ENCODE peak calls at places on chromosomes 4 and X, in eight cellular contexts. One of them, this sample, is unnamed. For H3K4me1 and H3K27me3, the result is how much of the 10 kb centered on the place peaks cover.

GRCh38 chr4:56512166-56512565 is 6.6 kb downstream of the ARL9 start:
- DNase-seq in aorta: no peak
- DNase-seq in Karpas-422: no peak
- DNase-seq in prostate gland: no peak
- DNase-seq in suprapubic skin: no peak
- DNase-seq in CD8-positive, alpha-beta T cell: no peak
- DNase-seq in heart right ventricle: no peak
- DNase-seq in SJSA1: no peak
- DNase-seq in this sample: no peak

GRCh38 chrX:108250654-108251579 is 159.3 kb downstream of the ATG4A start:
- DNase-seq in aorta: no peak
- DNase-seq in Karpas-422: no peak
- DNase-seq in prostate gland: no peak
- DNase-seq in suprapubic skin: no peak
- DNase-seq in CD8-positive, alpha-beta T cell: no peak
- DNase-seq in heart right ventricle: peak
- DNase-seq in SJSA1: no peak
- DNase-seq in this sample: no peak

GRCh38 chrX:133538148-133538547 is 122.9 kb upstream of the GPC4 start:
- DNase-seq in aorta: no peak
- DNase-seq in Karpas-422: no peak
- DNase-seq in prostate gland: no peak
- DNase-seq in suprapubic skin: no peak
- DNase-seq in CD8-positive, alpha-beta T cell: no peak
- DNase-seq in heart right ventricle: no peak
- DNase-seq in SJSA1: no peak
- DNase-seq in this sample: no peak

GRCh38 chrX:112766774-112767173 is 73.9 kb downstream of the AMOT start:
- DNase-seq in aorta: no peak
- DNase-seq in Karpas-422: no peak
- DNase-seq in prostate gland: no peak
- DNase-seq in suprapubic skin: no peak
- DNase-seq in CD8-positive, alpha-beta T cell: no peak
- DNase-seq in heart right ventricle: no peak
- DNase-seq in SJSA1: no peak
- DNase-seq in this sample: no peak

GRCh38 chrX:24149346-24150050 is at the start of gene ZFX:
- DNase-seq in aorta: peak
- DNase-seq in Karpas-422: peak
- DNase-seq in prostate gland: peak
- DNase-seq in suprapubic skin: peak
- DNase-seq in CD8-positive, alpha-beta T cell: peak
- DNase-seq in heart right ventricle: peak
- DNase-seq in SJSA1: peak
- DNase-seq in this sample: peak

GRCh38 chr4:140094701-140095420 is 59.1 kb downstream of the MAML3 start:
- DNase-seq in aorta: peak
- DNase-seq in Karpas-422: peak
- DNase-seq in prostate gland: peak
- DNase-seq in suprapubic skin: peak
- DNase-seq in CD8-positive, alpha-beta T cell: peak
- DNase-seq in heart right ventricle: peak
- DNase-seq in SJSA1: peak
- DNase-seq in this sample: peak

GRCh38 chr4:68062501-68062900 is 67.2 kb downstream of the TMPRSS11F start:
- DNase-seq in aorta: no peak
- DNase-seq in Karpas-422: no peak
- DNase-seq in prostate gland: no peak
- DNase-seq in suprapubic skin: no peak
- DNase-seq in CD8-positive, alpha-beta T cell: no peak
- DNase-seq in heart right ventricle: no peak
- DNase-seq in SJSA1: no peak
- DNase-seq in this sample: no peak

GRCh38 chr4:8157944-8158709 is 486 bp downstream of the ABLIM2 start:
- DNase-seq in aorta: peak
- DNase-seq in Karpas-422: no peak
- DNase-seq in prostate gland: no peak
- DNase-seq in suprapubic skin: no peak
- DNase-seq in CD8-positive, alpha-beta T cell: no peak
- DNase-seq in heart right ventricle: no peak
- DNase-seq in SJSA1: no peak
- DNase-seq in this sample: no peak

GRCh38 chrX:154120567-154120966 is 23.1 kb upstream of the MECP2 start:
- DNase-seq in aorta: no peak
- DNase-seq in Karpas-422: no peak
- DNase-seq in prostate gland: no peak
- DNase-seq in suprapubic skin: no peak
- DNase-seq in CD8-positive, alpha-beta T cell: no peak
- DNase-seq in heart right ventricle: no peak
- DNase-seq in SJSA1: no peak
- DNase-seq in this sample: no peak
- H3K4me1 ChIP-seq in aorta: under half
- H3K4me1 ChIP-seq in Karpas-422: under half
- H3K4me1 ChIP-seq in prostate gland: under half
- H3K4me1 ChIP-seq in suprapubic skin: under half
- H3K4me1 ChIP-seq in CD8-positive, alpha-beta T cell: under half
- H3K4me1 ChIP-seq in heart right ventricle: under half
- H3K4me1 ChIP-seq in SJSA1: under half
- H3K4me1 ChIP-seq in this sample: under half

DNA sequence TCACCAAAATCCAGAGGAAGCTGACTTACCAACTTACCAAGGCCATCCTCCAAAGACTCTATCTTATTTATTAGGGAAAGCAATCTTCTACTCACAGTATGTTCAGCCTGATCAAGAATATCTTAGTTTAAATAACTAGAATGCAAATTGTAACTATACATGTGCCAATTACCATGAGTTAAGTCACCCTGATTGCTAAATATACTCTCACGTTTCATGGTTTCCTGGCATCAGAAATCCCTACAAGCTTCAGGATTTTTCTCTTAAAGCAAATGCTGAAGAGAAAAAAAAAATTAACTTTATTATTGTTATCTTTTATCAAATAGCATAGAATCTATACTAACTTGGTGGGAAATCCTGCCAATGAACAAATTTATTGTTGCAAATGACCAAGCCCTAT is 63.0 kb upstream of the MXD4 start:
- DNase-seq in aorta: no peak
- DNase-seq in Karpas-422: no peak
- DNase-seq in prostate gland: no peak
- DNase-seq in suprapubic skin: no peak
- DNase-seq in CD8-positive, alpha-beta T cell: no peak
- DNase-seq in heart right ventricle: no peak
- DNase-seq in SJSA1: no peak
- DNase-seq in this sample: no peak
- H3K27ac ChIP-seq in aorta: no peak
- H3K27ac ChIP-seq in Karpas-422: no peak
- H3K27ac ChIP-seq in prostate gland: no peak
- H3K27ac ChIP-seq in suprapubic skin: no peak
- H3K27ac ChIP-seq in CD8-positive, alpha-beta T cell: no peak
- H3K27ac ChIP-seq in heart right ventricle: no peak
- H3K27ac ChIP-seq in SJSA1: no peak
- H3K27ac ChIP-seq in this sample: no peak

GRCh38 chrX:637660-638481 is 7.3 kb downstream of the SHOX start:
- DNase-seq in aorta: peak
- DNase-seq in Karpas-422: no peak
- DNase-seq in prostate gland: no peak
- DNase-seq in suprapubic skin: no peak
- DNase-seq in CD8-positive, alpha-beta T cell: no peak
- DNase-seq in heart right ventricle: no peak
- DNase-seq in SJSA1: no peak
- DNase-seq in this sample: no peak
- H3K27me3 ChIP-seq in aorta: under half
- H3K27me3 ChIP-seq in Karpas-422: under half
- H3K27me3 ChIP-seq in prostate gland: under half
- H3K27me3 ChIP-seq in suprapubic skin: half or more
- H3K27me3 ChIP-seq in CD8-positive, alpha-beta T cell: under half
- H3K27me3 ChIP-seq in heart right ventricle: half or more
- H3K27me3 ChIP-seq in SJSA1: under half
- H3K27me3 ChIP-seq in this sample: under half

GRCh38 chr4:73606465-73606974 is 13.7 kb downstream of the RASSF6 start:
- DNase-seq in aorta: no peak
- DNase-seq in Karpas-422: peak
- DNase-seq in prostate gland: no peak
- DNase-seq in suprapubic skin: no peak
- DNase-seq in CD8-positive, alpha-beta T cell: no peak
- DNase-seq in heart right ventricle: no peak
- DNase-seq in SJSA1: no peak
- DNase-seq in this sample: no peak
- H3K4me1 ChIP-seq in aorta: under half
- H3K4me1 ChIP-seq in Karpas-422: half or more
- H3K4me1 ChIP-seq in prostate gland: under half
- H3K4me1 ChIP-seq in suprapubic skin: under half
- H3K4me1 ChIP-seq in CD8-positive, alpha-beta T cell: under half
- H3K4me1 ChIP-seq in heart right ventricle: under half
- H3K4me1 ChIP-seq in SJSA1: under half
- H3K4me1 ChIP-seq in this sample: under half

This sample was measured in thyroid gland.